ENCODE peak calls at places on chromosome 10, in five cellular contexts. S is effector memory CD4-positive, alpha-beta T cell; M is A549; K is tibial nerve; G is AG04450. J is an unnamed sample.

GRCh38 chr10:15370212-15370740 is 813 bp downstream of the FAM171A1 start:
- DNase-seq in S (peak; percentile 29), M (peak; percentile 32), K (no peak), G (no peak), J (peak; percentile 30)

GRCh38 chr10:114334301-114334700 is 70.0 kb downstream of the AFAP1L2 start:
- DNase-seq in S (no peak), M (no peak), K (no peak), G (no peak), J (no peak)

GRCh38 chr10:100858742-100859141 is 54.0 kb upstream of the SLF2 start:
- DNase-seq in S (no peak), M (no peak), K (no peak), G (no peak), J (no peak)

GRCh38 chr10:64396105-64396504 is 874.9 kb downstream of the REEP3 start:
- DNase-seq in S (no peak), M (no peak), K (no peak), G (peak; percentile 2), J (no peak)

GRCh38 chr10:110205051-110205675 is 2.2 kb upstream of the MXI1 start:
- DNase-seq in S (no peak), M (no peak), K (no peak), G (no peak), J (no peak)

GRCh38 chr10:48470115-48470892 is 134.6 kb downstream of the ARHGAP22 start:
- DNase-seq in S (no peak), M (no peak), K (no peak), G (no peak), J (no peak)

GRCh38 chr10:25934673-25935139 is 677 bp downstream of the MYO3A start:
- DNase-seq in S (no peak), M (no peak), K (no peak), G (no peak), J (peak; percentile 11)

GRCh38 chr10:21217107-21217506 is 308.4 kb downstream of the SKIDA1 start:
- DNase-seq in S (no peak), M (no peak), K (no peak), G (no peak), J (no peak)

GRCh38 chr10:32979041-32979440 is 21.0 kb upstream of the ITGB1 start:
- DNase-seq in S (no peak), M (no peak), K (no peak), G (no peak), J (no peak)

GRCh38 chr10:63430091-63430998 is 35.4 kb downstream of the JMJD1C start:
- DNase-seq in S (no peak), M (no peak), K (no peak), G (no peak), J (no peak)

GRCh38 chr10:130439796-130440195 is 303.6 kb downstream of the GLRX3 start:
- DNase-seq in S (no peak), M (no peak), K (no peak), G (no peak), J (no peak)

GRCh38 chr10:98528166-98528784 is 81.5 kb upstream of the HPS1 start:
- DNase-seq in S (no peak), M (no peak), K (no peak), G (no peak), J (no peak)

GRCh38 chr10:132135398-132135872 is 51.3 kb upstream of the DPYSL4 start:
- DNase-seq in S (no peak), M (no peak), K (no peak), G (no peak), J (no peak)

GRCh38 chr10:79238606-79239005 is 108.7 kb upstream of the PPIF start:
- DNase-seq in S (no peak), M (no peak), K (no peak), G (no peak), J (no peak)

GRCh38 chr10:22618081-22618785 is 96.1 kb downstream of the PIP4K2A start:
- DNase-seq in S (no peak), M (no peak), K (no peak), G (no peak), J (no peak)

GRCh38 chr10:125022671-125023070 is 80.7 kb downstream of the ZRANB1 start:
- DNase-seq in S (no peak), M (no peak), K (no peak), G (no peak), J (no peak)

GRCh38 chr10:83725567-83725966 is 413.7 kb upstream of the GHITM start:
- DNase-seq in S (no peak), M (no peak), K (no peak), G (no peak), J (no peak)

GRCh38 chr10:56604624-56605023 is 243.6 kb upstream of the ZWINT start:
- DNase-seq in S (no peak), M (no peak), K (no peak), G (no peak), J (no peak)

GRCh38 chr10:75858357-75858756 is 426.9 kb downstream of the LRMDA start:
- DNase-seq in S (no peak), M (no peak), K (no peak), G (no peak), J (no peak)

GRCh38 chr10:69057951-69058297 is 30.0 kb upstream of the SRGN start:
- DNase-seq in S (no peak), M (no peak), K (no peak), G (no peak), J (no peak)

GRCh38 chr10:114012650-114013049 is 31.0 kb upstream of the ADRB1 start:
- DNase-seq in S (no peak), M (no peak), K (no peak), G (no peak), J (no peak)

GRCh38 chr10:93598157-93598556 is 2.9 kb downstream of the RBP4 start:
- DNase-seq in S (no peak), M (no peak), K (no peak), G (no peak), J (no peak)

GRCh38 chr10:46536781-46537180 is 19.7 kb downstream of the GPRIN2 start:
- DNase-seq in S (no peak), M (no peak), K (no peak), G (no peak), J (no peak)

GRCh38 chr10:56679578-56679977 is 318.5 kb upstream of the ZWINT start:
- DNase-seq in S (no peak), M (no peak), K (no peak), G (no peak), J (no peak)

GRCh38 chr10:31188792-31189406 is 130.1 kb upstream of the ZEB1 start:
- DNase-seq in S (no peak), M (no peak), K (no peak), G (no peak), J (no peak)

GRCh38 chr10:48461623-48462481 is 143.0 kb downstream of the ARHGAP22 start:
- DNase-seq in S (no peak), M (no peak), K (no peak), G (no peak), J (no peak)

GRCh38 chr10:95906675-95907453 is 911 bp upstream of the CC2D2B start:
- DNase-seq in S (no peak), M (peak; percentile 40), K (peak; percentile 16), G (peak; percentile 32), J (peak; percentile 37)

GRCh38 chr10:104706886-104707285 is 65.8 kb downstream of the SORCS3 start:
- DNase-seq in S (no peak), M (no peak), K (no peak), G (no peak), J (no peak)

GRCh38 chr10:104707602-104708160 is 66.6 kb downstream of the SORCS3 start:
- DNase-seq in S (no peak), M (no peak), K (no peak), G (no peak), J (no peak)

GRCh38 chr10:104711167-104711765 is 70.2 kb downstream of the SORCS3 start:
- DNase-seq in S (no peak), M (no peak), K (no peak), G (no peak), J (no peak)
- H3K4me3 ChIP-seq in S (no peak overlapping the region), M (no peak overlapping the region), K (no peak overlapping the region), G (no peak overlapping the region), J (no peak overlapping the region)

GRCh38 chr10:43421519-43421918 is 12.5 kb upstream of the HNRNPF start:
- DNase-seq in S (no peak), M (no peak), K (no peak), G (no peak), J (no peak)
- H3K4me3 ChIP-seq in S (no peak overlapping the region), M (peak overlapping the region; percentile 45), K (peak overlapping the region; percentile 53), G (no peak overlapping the region), J (no peak overlapping the region)

DNA sequence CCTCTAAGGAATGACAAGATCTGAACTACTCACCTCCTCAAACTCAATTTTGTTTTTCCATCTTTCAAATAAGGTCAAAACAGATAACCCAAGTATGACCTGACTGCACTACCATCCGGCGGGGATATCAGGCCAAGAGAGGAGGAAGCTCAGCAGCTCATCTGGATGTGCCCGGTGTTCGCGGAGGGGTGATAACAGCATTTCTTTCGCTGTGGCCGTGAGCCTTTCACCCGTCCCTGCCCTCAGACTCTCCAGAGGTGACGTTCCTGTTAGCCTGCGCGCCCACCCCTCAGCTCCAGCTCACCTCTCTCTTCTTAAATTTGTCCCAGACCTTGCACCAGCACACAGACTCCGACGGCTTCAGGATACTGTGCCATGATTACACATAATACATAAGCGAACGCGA is 526 bp downstream of the ZNF248 start:
- DNase-seq in S (peak; percentile 6), M (no peak), K (no peak), G (no peak), J (no peak)
- H3K4me3 ChIP-seq in S (peak overlapping the region; percentile 99), M (peak overlapping the region; percentile 63), K (peak overlapping the region; percentile 78), G (peak overlapping the region; percentile 82), J (peak overlapping the region; percentile 93)

DNA sequence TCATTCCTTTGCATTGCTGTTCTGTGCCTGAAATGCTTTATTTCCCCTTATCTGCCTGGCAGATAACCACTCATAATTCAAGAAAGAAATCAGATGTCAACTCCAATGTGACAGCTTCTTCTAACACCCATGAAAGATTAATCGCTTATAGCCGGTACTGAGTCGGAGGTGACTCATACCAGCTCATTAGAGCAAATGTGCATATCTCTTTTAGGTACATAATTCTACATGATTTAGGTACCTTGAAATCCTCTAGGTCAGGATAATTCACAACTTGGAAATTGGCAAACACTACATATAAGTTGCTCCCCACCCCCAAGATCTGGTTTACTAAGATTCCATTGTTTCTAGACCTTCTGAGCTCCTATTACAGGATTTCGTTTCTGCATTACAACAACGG is 554.4 kb upstream of the SORCS1 start:
- DNase-seq in S (no peak), M (no peak), K (no peak), G (no peak), J (no peak)
- H3K4me3 ChIP-seq in S (no peak overlapping the region), M (no peak overlapping the region), K (no peak overlapping the region), G (no peak overlapping the region), J (no peak overlapping the region)

GRCh38 chr10:7075851-7076250 is 335.0 kb downstream of the SFMBT2 start:
- DNase-seq in S (no peak), M (no peak), K (no peak), G (no peak), J (no peak)
- H3K4me3 ChIP-seq in S (no peak overlapping the region), M (no peak overlapping the region), K (no peak overlapping the region), G (no peak overlapping the region), J (no peak overlapping the region)

DNA sequence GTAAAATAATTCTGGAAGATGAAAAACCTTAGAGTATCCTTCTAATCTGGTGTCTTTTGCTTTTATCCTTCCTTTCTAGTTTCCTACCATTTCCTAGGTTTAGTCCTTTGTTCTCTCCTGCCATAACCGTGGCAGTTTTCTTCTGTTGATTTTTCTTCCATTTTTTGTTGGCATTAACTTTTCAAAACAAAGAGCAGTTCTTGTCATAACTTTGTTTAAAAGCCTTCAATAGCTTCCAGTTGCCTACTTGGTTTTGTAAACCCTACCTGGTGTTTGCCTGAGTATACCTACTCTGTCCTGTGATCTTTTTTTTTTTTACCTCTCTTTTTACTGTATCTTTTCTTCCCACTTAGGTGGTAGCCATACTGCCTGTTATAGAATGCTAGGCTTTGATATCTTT is 125.6 kb downstream of the LYZL1 start:
- DNase-seq in S (no peak), M (no peak), K (no peak), G (no peak), J (no peak)
- H3K4me3 ChIP-seq in S (no peak overlapping the region), M (no peak overlapping the region), K (no peak overlapping the region), G (no peak overlapping the region), J (no peak overlapping the region)

J was measured in naive thymus-derived CD4-positive, alpha-beta T cell.